ENCODE peak calls at places on chromosome X, in seven cellular contexts. K is M059J; G is activated T-cell treated with anti-CD3 and anti-CD28 coated beads, Interleukin-2, amount 50 U/mL, for 72 hours; M is KBM-7; U is NCI-H460; A is A172; C is RKO. B is an unnamed sample.

GRCh38 chrX:17521871-17522693 is 147.1 kb downstream of the NHS start:
- DNase-seq in K (peak; percentile 67), G (no peak), M (no peak), U (peak; percentile 11), A (peak; percentile 62), C (peak; percentile 25), B (peak; percentile 31)

GRCh38 chrX:150567645-150568319 is 639 bp upstream of the MTM1 start:
- DNase-seq in K (no peak), G (no peak), M (no peak), U (no peak), A (no peak), C (no peak), B (no peak)

GRCh38 chrX:153398275-153398960 is 2.7 kb downstream of the PNMA6E start:
- DNase-seq in K (no peak), G (no peak), M (no peak), U (no peak), A (no peak), C (no peak), B (no peak)

GRCh38 chrX:44874481-44875184 is 1.6 kb downstream of the KDM6A start:
- DNase-seq in K (peak; percentile 58), G (peak; percentile 22), M (peak; percentile 56), U (no peak), A (peak; percentile 25), C (peak; percentile 71), B (peak; percentile 13)

GRCh38 chrX:28058906-28059305 is 77.7 kb upstream of the DCAF8L1 start:
- DNase-seq in K (no peak), G (no peak), M (peak; percentile 18), U (no peak), A (no peak), C (no peak), B (no peak)

GRCh38 chrX:154457491-154458115 is 478 bp upstream of the PLXNA3 start:
- DNase-seq in K (peak; percentile 44), G (peak; percentile 73), M (peak; percentile 47), U (peak; percentile 25), A (no peak), C (peak; percentile 22), B (peak; percentile 26)

GRCh38 chrX:153828308-153828707 is 2.0 kb downstream of the PDZD4 start:
- DNase-seq in K (no peak), G (no peak), M (no peak), U (no peak), A (no peak), C (no peak), B (no peak)

GRCh38 chrX:34404386-34405070 is 252.6 kb downstream of the TMEM47 start:
- DNase-seq in K (no peak), G (no peak), M (no peak), U (no peak), A (no peak), C (no peak), B (no peak)

GRCh38 chrX:107154787-107155620 is 36.4 kb upstream of the RBM41 start:
- DNase-seq in K (peak; percentile 13), G (peak; percentile 3), M (peak; percentile 25), U (no peak), A (no peak), C (no peak), B (no peak)

GRCh38 chrX:111282991-111283390 is 12.7 kb upstream of the CAPN6 start:
- DNase-seq in K (no peak), G (no peak), M (no peak), U (no peak), A (no peak), C (no peak), B (no peak)

GRCh38 chrX:145825896-145826295 is 8.3 kb downstream of the SLITRK2 start:
- DNase-seq in K (peak; percentile 7), G (no peak), M (peak; percentile 10), U (no peak), A (peak; percentile 3), C (peak; percentile 34), B (peak; percentile 36)

GRCh38 chrX:50971390-50971789 is 60.9 kb downstream of the BMP15 start:
- DNase-seq in K (peak; percentile 44), G (peak; percentile 3), M (no peak), U (peak; percentile 1), A (no peak), C (peak; percentile 70), B (no peak)

GRCh38 chrX:45527834-45528233 is 327.2 kb upstream of the DIPK2B start:
- DNase-seq in K (peak; percentile 36), G (no peak), M (no peak), U (no peak), A (no peak), C (no peak), B (no peak)